ENCODE peak calls at places on chromosomes 7 and 10, in five cellular contexts. Y is heart right ventricle; J is CD8-positive, alpha-beta T cell; N is upper lobe of left lung; Z is IMR-90. L is an unnamed sample.

GRCh38 chr7:151923097-151923876 is 33.0 kb upstream of the GALNTL5 start:
- ATAC-seq in N (peak), J (no peak), Z (no peak), Y (peak), L (peak)

GRCh38 chr10:69504576-69505250 is 53.4 kb downstream of the TSPAN15 start:
- ATAC-seq in J (no peak), Z (no peak), N (no peak), Y (no peak), L (no peak)

GRCh38 chr10:49743464-49744075 is 18.6 kb downstream of the OGDHL start:
- ATAC-seq in N (no peak), Z (no peak), J (no peak), Y (no peak), L (no peak)

GRCh38 chr7:137774793-137775201 is 72.0 kb downstream of the DGKI start:
- ATAC-seq in N (no peak), J (no peak), Z (no peak), Y (no peak), L (no peak)

GRCh38 chr10:49094707-49095106 is 20.6 kb downstream of the VSTM4 start:
- ATAC-seq in Y (peak), Z (no peak), J (no peak), N (no peak), L (no peak)

GRCh38 chr7:2493205-2493604 is 17.0 kb upstream of the GRIFIN start:
- ATAC-seq in N (no peak), J (no peak), Z (peak), Y (peak), L (no peak)

GRCh38 chr10:114905450-114905849 is 32.5 kb upstream of the TRUB1 start:
- ATAC-seq in J (no peak), Y (no peak), N (no peak), Z (no peak), L (peak)

GRCh38 chr10:32333849-32334248 is 13.1 kb downstream of the EPC1 start:
- ATAC-seq in N (no peak), J (no peak), Z (no peak), Y (no peak), L (no peak)

GRCh38 chr10:123021517-123021916 is 12.7 kb downstream of the ACADSB start:
- ATAC-seq in Y (no peak), Z (no peak), J (no peak), N (no peak), L (no peak)

GRCh38 chr10:63707254-63707910 is 186.2 kb downstream of the REEP3 start:
- ATAC-seq in Y (peak), J (peak), N (peak), Z (peak), L (peak)

GRCh38 chr10:102283488-102283887 is 38.2 kb downstream of the GBF1 start:
- ATAC-seq in N (no peak), J (no peak), Z (no peak), Y (no peak), L (no peak)

GRCh38 chr7:116689787-116690186 is 17.8 kb downstream of the MET start:
- ATAC-seq in Z (peak), N (peak), J (no peak), Y (no peak), L (no peak)

GRCh38 chr10:77641788-77642397 is 4.3 kb upstream of the KCNMA1 start:
- ATAC-seq in Z (no peak), N (no peak), Y (no peak), J (no peak), L (no peak)

GRCh38 chr7:139753693-139754111 is 24.1 kb downstream of the HIPK2 start:
- ATAC-seq in Y (peak), J (no peak), N (no peak), Z (no peak), L (no peak)

GRCh38 chr10:72098301-72099053 is 10.1 kb upstream of the SPOCK2 start:
- ATAC-seq in Y (peak), Z (no peak), N (no peak), J (no peak), L (no peak)

GRCh38 chr10:69955897-69956832 is 96.5 kb upstream of the MACROH2A2 start:
- ATAC-seq in J (no peak), Y (no peak), Z (no peak), N (no peak), L (no peak)

GRCh38 chr7:150408393-150409299 is 29.5 kb downstream of the ZNF775 start:
- ATAC-seq in Z (no peak), Y (no peak), J (no peak), N (no peak), L (no peak)

GRCh38 chr7:17713584-17713983 is 226.7 kb downstream of the SNX13 start:
- ATAC-seq in Y (no peak), J (no peak), N (no peak), Z (no peak), L (no peak)

GRCh38 chr10:122325235-122325634 is 49.3 kb upstream of the PLEKHA1 start:
- ATAC-seq in Y (no peak), N (no peak), Z (no peak), J (no peak), L (no peak)

GRCh38 chr10:102682441-102682840 is 31.8 kb downstream of the ARL3 start:
- ATAC-seq in J (peak), N (peak), Z (no peak), Y (no peak), L (no peak)

GRCh38 chr10:27646604-27647191 is 98.9 kb downstream of the MKX start:
- ATAC-seq in Z (no peak), J (no peak), Y (no peak), N (no peak), L (no peak)

GRCh38 chr10:13998090-13998838 is 332.5 kb downstream of the FRMD4A start:
- ATAC-seq in N (no peak), Z (no peak), J (no peak), Y (peak), L (no peak)

GRCh38 chr10:112615269-112615668 is 168.3 kb downstream of the VTI1A start:
- ATAC-seq in N (no peak), Z (no peak), J (no peak), Y (no peak), L (no peak)

GRCh38 chr10:10865913-10866312 is 151.8 kb upstream of the CELF2 start:
- ATAC-seq in N (no peak), Z (no peak), J (no peak), Y (no peak), L (no peak)

GRCh38 chr10:89337493-89337892 is 9.7 kb downstream of the IFIT3 start:
- ATAC-seq in Z (no peak), N (no peak), Y (peak), J (peak), L (no peak)

GRCh38 chr7:35714407-35714806 is 19.5 kb upstream of the HERPUD2 start:
- ATAC-seq in Y (no peak), J (no peak), Z (no peak), N (no peak), L (no peak)

GRCh38 chr7:28423919-28424514 is 11.7 kb downstream of the CREB5 start:
- ATAC-seq in J (no peak), Z (no peak), Y (no peak), N (no peak), L (no peak)

GRCh38 chr10:114103286-114103685 is 59.6 kb downstream of the ADRB1 start:
- ATAC-seq in Y (peak), N (no peak), Z (peak), J (no peak), L (peak)

GRCh38 chr10:97509120-97509670 is 10.5 kb downstream of the UBTD1 start:
- ATAC-seq in N (no peak), Y (no peak), J (no peak), Z (no peak), L (no peak)

GRCh38 chr10:111598433-111599059 is 521.7 kb downstream of the ADRA2A start:
- ATAC-seq in N (peak), J (no peak), Y (peak), Z (peak), L (no peak)

GRCh38 chr10:87626422-87626892 is 33.2 kb upstream of the PAPSS2 start:
- ATAC-seq in J (no peak), N (peak), Y (no peak), Z (no peak), L (no peak)

GRCh38 chr7:12518920-12519681 is 51.4 kb upstream of the SCIN start:
- ATAC-seq in J (no peak), Z (peak), N (no peak), Y (no peak), L (no peak)

DNA sequence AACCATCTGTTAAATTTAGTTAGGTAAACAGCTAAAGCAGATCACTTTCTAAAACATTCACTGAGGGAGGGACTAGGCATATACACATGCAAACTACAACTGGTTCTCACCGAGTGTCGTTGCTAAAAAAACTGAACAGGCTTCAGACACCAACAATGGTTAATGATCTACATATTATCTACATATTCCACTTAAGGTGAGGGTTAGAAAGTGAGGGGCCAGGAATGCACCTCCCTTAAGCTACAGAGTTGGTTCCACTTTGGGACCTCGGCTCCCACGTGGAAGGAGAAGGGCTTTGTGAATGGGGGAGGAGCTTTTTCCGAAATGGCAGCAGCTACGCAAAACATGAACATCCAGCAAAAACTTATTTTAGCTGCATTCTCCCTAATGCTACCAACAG is 5.8 kb downstream of the CTBP2 start:
- ATAC-seq in J (no peak), Z (no peak), N (no peak), Y (no peak), L (no peak)
- H3K4me3 ChIP-seq in J (no peak), Z (no peak), N (peak), Y (no peak), L (no peak)

GRCh38 chr10:127815147-127815546 is 77.6 kb downstream of the CLRN3 start:
- ATAC-seq in Z (no peak), Y (no peak), J (no peak), N (no peak), L (no peak)

GRCh38 chr10:127813290-127813689 is 76.3 kb downstream of the FOXI2 start:
- ATAC-seq in Y (no peak), N (no peak), J (no peak), Z (no peak), L (no peak)
- TF ChIP-seq CTCF in Y (no peak), N (peak), J (no peak), Z (no peak), L (peak)

DNA sequence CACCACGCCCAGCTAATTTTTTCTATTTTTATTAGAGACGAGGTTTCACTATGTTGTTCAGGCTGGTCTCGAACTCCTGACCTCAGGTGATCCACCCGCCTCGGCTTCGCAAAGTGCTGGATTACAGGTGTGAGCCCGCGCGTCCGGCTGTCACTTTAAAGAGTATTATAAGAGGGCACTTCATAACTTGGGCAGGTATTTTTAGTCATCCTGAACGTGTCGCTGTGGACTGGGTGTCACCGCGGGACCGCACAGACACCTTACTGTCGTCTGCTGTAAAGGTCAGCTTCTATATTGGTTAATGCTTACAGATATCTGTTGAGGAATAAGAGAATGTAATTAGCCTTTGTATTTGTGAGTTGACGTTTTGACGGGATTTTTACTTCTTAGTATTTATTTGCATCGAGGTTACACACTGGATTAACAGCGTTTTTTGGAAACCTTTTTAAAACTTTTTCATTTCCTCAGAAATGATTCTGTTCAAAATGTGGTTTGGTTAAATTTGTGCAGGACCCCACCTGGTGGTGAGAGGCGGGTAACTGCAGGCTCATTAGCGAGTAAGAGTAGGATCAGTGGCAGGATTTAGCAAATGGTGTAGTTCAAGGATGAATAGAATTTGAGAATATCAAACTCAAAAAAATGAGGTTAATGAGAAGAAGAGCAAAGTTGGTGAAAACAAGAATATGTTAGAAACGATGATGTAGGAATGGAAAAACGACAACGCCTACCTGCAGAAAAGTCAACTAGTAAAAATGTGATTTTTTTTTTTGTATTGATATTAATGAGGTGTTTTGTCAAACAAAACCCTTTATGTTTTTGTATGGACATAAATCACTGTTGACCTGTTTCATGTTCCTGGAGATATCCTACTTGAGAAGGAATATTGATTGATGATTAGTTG is 3.2 kb downstream of the DNAJB6 start:
- ATAC-seq in N (no peak), J (peak), Y (peak), Z (peak), L (no peak)
- H3K4me3 ChIP-seq in N (no peak), J (no peak), Y (no peak), Z (no peak), L (no peak)

GRCh38 chr10:101053516-101053915 is 8.3 kb upstream of the KAZALD1 start:
- ATAC-seq in Z (peak), J (no peak), Y (no peak), N (no peak), L (no peak)

GRCh38 chr10:101052285-101052684 is 9.5 kb upstream of the KAZALD1 start:
- ATAC-seq in N (no peak), J (no peak), Z (peak), Y (no peak), L (no peak)

GRCh38 chr10:101056365-101057151 is 5.2 kb upstream of the KAZALD1 start:
- ATAC-seq in Z (no peak), Y (no peak), N (no peak), J (no peak), L (no peak)

GRCh38 chr10:101054351-101054750 is 7.4 kb upstream of the KAZALD1 start:
- ATAC-seq in J (no peak), Z (no peak), Y (no peak), N (no peak), L (no peak)

DNA sequence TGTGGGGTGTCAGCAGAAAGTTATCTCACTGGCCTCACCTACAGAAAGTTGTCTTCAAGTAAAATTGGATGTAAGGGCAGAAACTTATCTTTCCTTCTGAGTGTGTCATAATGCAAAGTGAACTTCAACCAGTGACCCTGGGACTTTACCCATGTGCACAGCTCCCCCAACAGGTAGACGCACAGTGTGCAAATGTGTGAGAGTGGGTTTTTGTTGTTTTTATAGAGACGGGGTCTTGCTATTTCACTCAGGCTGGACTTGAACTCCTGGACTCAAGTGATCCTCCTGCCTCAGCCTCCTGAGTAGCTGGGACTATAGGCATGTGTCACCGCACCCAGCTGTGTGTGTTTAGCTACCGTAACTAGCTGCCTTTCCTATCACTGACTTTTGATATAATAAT is 6.4 kb upstream of the KAZALD1 start:
- ATAC-seq in N (no peak), J (no peak), Y (no peak), Z (no peak), L (no peak)
- TF ChIP-seq CTCF in N (no peak), J (no peak), Y (no peak), Z (no peak), L (no peak)

DNA sequence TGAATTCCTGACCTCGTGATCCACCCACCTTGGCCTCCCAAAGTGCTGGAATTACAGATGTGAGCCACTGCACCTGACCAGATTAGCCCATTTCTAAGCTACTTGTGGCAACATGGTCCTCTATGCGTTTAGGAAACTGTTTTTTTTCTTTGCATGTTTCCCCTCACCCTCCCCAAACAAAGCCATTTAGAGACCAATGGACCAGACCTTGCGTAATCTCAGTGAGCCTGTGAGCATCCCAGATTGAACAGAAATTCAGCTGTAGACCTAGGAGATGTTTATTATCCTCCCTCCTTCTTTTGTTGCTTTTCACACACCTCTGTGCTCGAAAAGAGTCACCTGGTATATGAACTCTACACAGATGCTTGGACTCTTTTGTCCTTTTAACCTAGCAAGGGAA is 28.5 kb upstream of the CAMK1D start:
- ATAC-seq in Y (no peak), J (no peak), Z (no peak), N (no peak), L (no peak)
- H3K4me3 ChIP-seq in Y (no peak), J (no peak), Z (no peak), N (no peak), L (no peak)

L was measured in gastroesophageal sphincter.